ENCODE peak calls at places on chromosome 20, in eight cellular contexts. K is suprapubic skin, O is stomach, V is HepG2, N is endothelial cell of umbilical vein, C is H1, G is HCT116, B is GM12891. E is an unnamed sample.

GRCh38 chr20:4488407-4489339 is 233.0 kb upstream of the PRND start:
- DNase-seq in B (no peak), G (no peak), C (no peak), V (no peak), O (no peak), K (no peak), N (no peak), E (no peak)

GRCh38 chr20:22684763-22685443 is 100.5 kb upstream of the FOXA2 start:
- DNase-seq in N (peak), C (no peak), B (no peak), K (no peak), V (no peak), O (no peak), G (no peak), E (peak)

GRCh38 chr20:51442602-51443001 is 99.9 kb downstream of the NFATC2 start:
- DNase-seq in K (no peak), N (no peak), G (no peak), C (no peak), V (no peak), O (no peak), B (no peak), E (no peak)

GRCh38 chr20:23884771-23885162 is 5.2 kb upstream of the CST5 start:
- DNase-seq in V (no peak), B (no peak), N (no peak), G (no peak), K (no peak), O (no peak), C (no peak), E (no peak)

GRCh38 chr20:44521484-44522481 is at the start of gene SERINC3:
- DNase-seq in V (peak), C (peak), G (peak), N (peak), O (peak), B (peak), K (peak), E (peak)

GRCh38 chr20:60054716-60055371 is 96.6 kb downstream of the CDH26 start:
- DNase-seq in K (no peak), O (no peak), B (no peak), G (no peak), V (no peak), C (no peak), N (no peak), E (no peak)

GRCh38 chr20:9454781-9455180 is 59.6 kb upstream of the LAMP5 start:
- DNase-seq in O (no peak), N (no peak), G (no peak), K (no peak), B (no peak), V (no peak), C (no peak), E (no peak)

GRCh38 chr20:33443512-33444239 is at the start of gene SNTA1:
- DNase-seq in O (peak), C (peak), B (peak), N (peak), K (peak), G (no peak), V (peak), E (peak)

GRCh38 chr20:49969946-49970345 is 12.8 kb upstream of the SNAI1 start:
- DNase-seq in K (no peak), N (no peak), O (no peak), V (no peak), G (no peak), C (no peak), B (no peak), E (no peak)

GRCh38 chr20:7392551-7392950 is 547.7 kb downstream of the HAO1 start:
- DNase-seq in V (no peak), O (no peak), K (no peak), N (peak), B (no peak), C (no peak), G (no peak), E (no peak)

GRCh38 chr20:62740286-62741141 is 31.9 kb downstream of the NTSR1 start:
- DNase-seq in O (peak), V (peak), G (peak), C (no peak), B (peak), N (peak), K (peak), E (no peak)

GRCh38 chr20:22579711-22580697 is 4.4 kb downstream of the FOXA2 start:
- DNase-seq in B (no peak), O (peak), K (no peak), C (peak), G (no peak), V (peak), N (no peak), E (peak)

GRCh38 chr20:63499333-63499969 is 568 bp upstream of the EEF1A2 start:
- DNase-seq in N (no peak), V (no peak), G (no peak), K (peak), O (no peak), B (no peak), C (peak), E (no peak)

GRCh38 chr20:3545401-3545925 is 74.6 kb downstream of the ATRN start:
- DNase-seq in K (no peak), V (no peak), B (no peak), N (no peak), O (no peak), G (no peak), C (no peak), E (no peak)

GRCh38 chr20:52405417-52405816 is 213.8 kb upstream of the ZFP64 start:
- DNase-seq in C (no peak), G (no peak), K (no peak), V (no peak), O (no peak), N (no peak), B (no peak), E (no peak)

GRCh38 chr20:56249244-56249955 is 868 bp downstream of the MC3R start:
- DNase-seq in B (no peak), C (peak), N (no peak), V (peak), O (no peak), G (peak), K (no peak), E (peak)

GRCh38 chr20:32358883-32359632 is 927 bp downstream of the ASXL1 start:
- DNase-seq in N (peak), C (peak), O (peak), V (peak), B (peak), K (peak), G (no peak), E (peak)

GRCh38 chr20:48336647-48337046 is 491.2 kb downstream of the PREX1 start:
- DNase-seq in K (no peak), G (no peak), O (no peak), C (no peak), B (no peak), N (no peak), V (peak), E (no peak)

GRCh38 chr20:19812696-19813095 is 54.6 kb downstream of the RIN2 start:
- DNase-seq in K (no peak), N (peak), B (no peak), O (no peak), G (no peak), C (no peak), V (no peak), E (no peak)

GRCh38 chr20:19814241-19814640 is 56.2 kb downstream of the RIN2 start:
- DNase-seq in G (no peak), N (no peak), O (no peak), C (no peak), K (no peak), B (no peak), V (no peak), E (no peak)

GRCh38 chr20:19815553-19815991 is 57.5 kb downstream of the RIN2 start:
- DNase-seq in O (no peak), V (peak), B (no peak), N (peak), G (peak), K (no peak), C (no peak), E (peak)

GRCh38 chr20:19812056-19812455 is 54.0 kb downstream of the RIN2 start:
- DNase-seq in G (no peak), K (no peak), V (no peak), N (no peak), O (no peak), C (no peak), B (no peak), E (no peak)

DNA sequence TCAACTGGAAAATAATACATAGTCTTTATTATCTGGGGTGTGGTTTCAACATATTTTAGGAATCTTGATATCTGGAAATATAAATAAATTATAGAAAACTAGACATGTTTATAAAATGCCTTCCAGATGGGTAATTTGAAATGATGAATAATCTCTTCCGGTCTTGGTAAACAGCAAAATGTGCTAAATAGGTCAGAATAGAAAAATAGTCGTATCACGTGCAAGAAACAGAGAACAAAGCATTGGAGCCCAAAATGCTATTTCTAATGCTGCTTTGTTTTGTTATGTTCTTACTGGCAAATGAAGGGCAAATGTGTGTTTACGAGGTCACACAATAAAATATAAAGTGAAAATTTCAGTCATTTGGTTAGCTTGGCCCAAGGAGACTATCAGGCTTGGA is 55.8 kb downstream of the RIN2 start:
- DNase-seq in B (no peak), C (no peak), K (no peak), V (no peak), N (peak), G (no peak), O (no peak), E (no peak)
- TF ChIP-seq POLR2AphosphoS5 in B (no peak), C (no peak), K (no peak), V (no peak), N (peak), G (no peak), O (no peak), E (no peak)

GRCh38 chr20:58649288-58650180 is 1.5 kb upstream of the STX16 start:
- DNase-seq in V (no peak), K (no peak), C (peak), O (peak), B (no peak), G (no peak), N (no peak), E (peak)
- TF ChIP-seq POLR2AphosphoS5 in V (no peak), K (no peak), C (no peak), O (no peak), B (no peak), G (no peak), N (no peak), E (no peak)

DNA sequence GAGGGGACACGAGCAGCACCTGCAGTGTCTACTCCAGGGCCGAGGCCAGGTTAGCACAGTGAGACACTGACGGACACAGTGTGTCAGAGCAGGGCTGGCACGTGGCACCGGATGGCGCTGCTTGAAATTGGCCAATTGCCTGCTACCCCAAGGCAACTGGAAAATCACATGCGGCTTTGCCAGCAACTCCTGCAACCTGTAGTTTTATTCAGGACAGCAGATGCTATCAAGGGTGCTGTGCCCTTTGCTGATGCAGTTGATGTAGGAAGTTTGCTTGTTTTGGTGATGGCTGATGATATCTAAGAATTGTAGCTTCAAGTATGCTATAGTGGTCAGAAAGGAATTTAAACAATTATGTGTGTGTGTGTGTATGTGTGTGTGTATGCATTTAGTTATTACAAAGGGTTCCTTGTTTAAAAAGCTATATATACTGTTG is 25.9 kb downstream of the RIN2 start:
- DNase-seq in K (no peak), G (no peak), N (peak), O (peak), B (no peak), V (peak), C (no peak), E (no peak)
- TF ChIP-seq POLR2AphosphoS5 in K (no peak), G (no peak), N (no peak), O (no peak), B (no peak), V (no peak), C (no peak), E (no peak)

GRCh38 chr20:37518606-37519507 is 2.2 kb upstream of the NNAT start:
- DNase-seq in O (peak), N (peak), B (no peak), V (no peak), C (no peak), K (no peak), G (no peak), E (no peak)
- TF ChIP-seq POLR2AphosphoS5 in O (no peak), N (no peak), B (no peak), V (no peak), C (no peak), K (no peak), G (no peak), E (no peak)

GRCh38 chr20:40654876-40655275 is 34.2 kb downstream of the MAFB start:
- DNase-seq in B (no peak), O (no peak), G (no peak), K (peak), N (no peak), C (no peak), V (no peak), E (no peak)
- TF ChIP-seq POLR2AphosphoS5 in B (no peak), O (no peak), G (no peak), K (peak), N (no peak), C (no peak), V (no peak), E (no peak)

GRCh38 chr20:46894971-46895905 is 595 bp downstream of the EYA2 start:
- DNase-seq in K (no peak), O (peak), B (no peak), N (no peak), V (no peak), G (no peak), C (peak), E (peak)
- TF ChIP-seq POLR2AphosphoS5 in K (no peak), O (no peak), B (no peak), N (no peak), V (no peak), G (no peak), C (no peak), E (no peak)

GRCh38 chr20:428658-429200 is 20.6 kb downstream of the RBCK1 start:
- DNase-seq in N (no peak), K (no peak), V (no peak), O (no peak), C (no peak), B (no peak), G (no peak), E (peak)
- TF ChIP-seq POLR2AphosphoS5 in N (no peak), K (no peak), V (no peak), O (no peak), C (no peak), B (no peak), G (no peak), E (no peak)